ENCODE peak calls at places on chromosomes 11 and 22, in six cellular contexts. V is HCT116, T is fibroblast of lung, A is IMR-90, W is H1, B is endothelial cell of umbilical vein. K is an unnamed sample.

GRCh38 chr11:72787262-72788104 is 6.4 kb downstream of the STARD10 start:
- DNase-seq in T (no peak), V (no peak), B (no peak), W (peak), A (no peak), K (no peak)

GRCh38 chr11:94602430-94603372 is 35.5 kb downstream of the PIWIL4 start:
- DNase-seq in V (no peak), T (peak), A (peak), B (peak), W (no peak), K (peak)

GRCh38 chr11:101617735-101618332 is 34.0 kb upstream of the TRPC6 start:
- DNase-seq in V (no peak), W (peak), T (peak), B (no peak), A (peak), K (no peak)

GRCh38 chr22:28053871-28054621 is 135.0 kb upstream of the PITPNB start:
- DNase-seq in V (no peak), T (peak), W (no peak), A (peak), B (peak), K (no peak)

GRCh38 chr22:22044153-22044552 is 61.6 kb upstream of the TOP3B start:
- DNase-seq in V (no peak), A (no peak), W (no peak), T (no peak), B (no peak), K (no peak)

GRCh38 chr11:68090706-68091105 is 30.5 kb downstream of the CHKA start:
- DNase-seq in W (no peak), T (peak), V (no peak), B (no peak), A (peak), K (no peak)

GRCh38 chr11:104033561-104033960 is 2.9 kb upstream of the DDI1 start:
- DNase-seq in W (no peak), B (no peak), V (no peak), T (no peak), A (peak), K (no peak)

GRCh38 chr11:111942826-111943225 is 5.7 kb downstream of the DIXDC1 start:
- DNase-seq in W (no peak), A (peak), T (peak), B (no peak), V (no peak), K (no peak)

GRCh38 chr11:71080239-71081097 is 171.9 kb downstream of the SHANK2 start:
- DNase-seq in A (peak), W (peak), B (no peak), T (peak), V (peak), K (peak)

GRCh38 chr11:83070878-83071640 is 638 bp downstream of the RAB30 start:
- DNase-seq in B (no peak), V (no peak), A (peak), T (no peak), W (no peak), K (no peak)

GRCh38 chr22:18060646-18061620 is 16.9 kb upstream of the PEX26 start:
- DNase-seq in T (peak), B (no peak), A (peak), W (no peak), V (no peak), K (no peak)

GRCh38 chr11:74783241-74783871 is 34.7 kb downstream of the RNF169 start:
- DNase-seq in A (peak), T (peak), W (no peak), V (peak), B (peak), K (peak)

GRCh38 chr11:9609841-9610240 is 36.4 kb downstream of the WEE1 start:
- DNase-seq in T (no peak), A (no peak), B (no peak), V (no peak), W (no peak), K (no peak)

GRCh38 chr22:36761553-36762240 is 14.2 kb downstream of the IFT27 start:
- DNase-seq in B (no peak), T (no peak), W (no peak), V (no peak), A (no peak), K (no peak)

GRCh38 chr11:112541140-112541901 is 280.7 kb upstream of the PLET1 start:
- DNase-seq in A (no peak), B (no peak), W (no peak), V (no peak), T (no peak), K (no peak)

GRCh38 chr22:48335442-48336139 is 1492.1 kb downstream of the BRD1 start:
- DNase-seq in V (no peak), T (no peak), W (no peak), B (no peak), A (no peak), K (no peak)

GRCh38 chr11:93319224-93319839 is 11.2 kb upstream of the DEUP1 start:
- DNase-seq in T (no peak), W (no peak), A (no peak), B (no peak), V (no peak), K (no peak)

GRCh38 chr11:128830290-128830813 is 36.7 kb downstream of the KCNJ1 start:
- DNase-seq in B (no peak), W (no peak), V (no peak), A (no peak), T (no peak), K (peak)

GRCh38 chr11:8722809-8723208 is 40.2 kb downstream of the RPL27A start:
- DNase-seq in V (no peak), B (no peak), A (no peak), T (no peak), W (no peak), K (no peak)

GRCh38 chr11:63248966-63249365 is 5.6 kb upstream of the SLC22A25 start:
- DNase-seq in V (no peak), T (no peak), A (no peak), B (no peak), W (no peak), K (no peak)

GRCh38 chr22:20604092-20604747 is 96.8 kb downstream of the MED15 start:
- DNase-seq in T (no peak), A (no peak), W (no peak), B (no peak), V (no peak), K (no peak)

GRCh38 chr11:34068098-34068497 is 16.6 kb downstream of the CAPRIN1 start:
- DNase-seq in A (peak), W (no peak), T (peak), V (no peak), B (peak), K (no peak)

GRCh38 chr11:130145975-130146776 is 13.4 kb upstream of the ST14 start:
- DNase-seq in B (peak), W (peak), A (no peak), T (peak), V (peak), K (peak)

GRCh38 chr11:5622802-5623201 is 2.0 kb upstream of the TRIM34 start:
- DNase-seq in B (no peak), T (no peak), W (no peak), V (no peak), A (no peak), K (no peak)

GRCh38 chr22:41963453-41964105 is 5.7 kb upstream of the SEPTIN3 start:
- DNase-seq in A (peak), W (no peak), B (no peak), T (peak), V (no peak), K (no peak)

GRCh38 chr11:125516266-125516665 is 20.2 kb upstream of the FEZ1 start:
- DNase-seq in B (no peak), T (no peak), V (no peak), W (no peak), A (no peak), K (no peak)

GRCh38 chr11:20668844-20669832 is at the start of gene NELL1:
- DNase-seq in V (no peak), W (no peak), A (no peak), B (no peak), T (no peak), K (no peak)

GRCh38 chr22:23182289-23183106 is 2.2 kb downstream of the BCR start:
- DNase-seq in A (peak), V (no peak), B (peak), W (no peak), T (peak), K (peak)

GRCh38 chr22:23179381-23180294 is 671 bp upstream of the BCR start:
- DNase-seq in T (no peak), B (peak), W (no peak), A (no peak), V (no peak), K (peak)

GRCh38 chr22:23181763-23182288 is 1.5 kb downstream of the BCR start:
- DNase-seq in A (no peak), T (no peak), B (peak), W (no peak), V (no peak), K (peak)

GRCh38 chr22:23180301-23180892 is at the start of gene BCR:
- DNase-seq in V (peak), A (peak), B (peak), T (peak), W (no peak), K (peak)

GRCh38 chr22:23180893-23181762 is 819 bp downstream of the BCR start:
- DNase-seq in V (no peak), A (no peak), B (peak), W (no peak), T (no peak), K (peak)
- H3K9ac ChIP-seq in V (peak), A (peak), B (peak), W (peak), T (no peak), K (peak)

DNA sequence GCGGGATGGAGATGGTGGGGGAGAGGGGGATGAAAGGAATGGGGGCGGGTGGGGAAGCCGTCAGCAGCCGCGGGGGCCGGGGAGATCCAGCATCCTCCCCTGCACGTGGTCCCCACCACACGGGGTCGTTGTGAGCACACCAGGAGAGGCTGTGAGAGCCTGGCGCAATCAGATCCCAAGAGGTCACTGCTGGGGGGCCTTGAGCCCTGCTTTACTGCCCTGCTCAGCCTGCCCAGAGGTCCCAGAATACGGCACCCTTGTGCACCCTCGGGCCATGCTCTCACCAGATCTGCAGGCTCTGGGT is 7.4 kb downstream of the CABP7 start:
- DNase-seq in T (no peak), V (no peak), W (no peak), B (peak), A (peak), K (peak)
- TF ChIP-seq CTCF in T (peak), V (peak), W (peak), B (peak), A (peak), K (peak)

DNA sequence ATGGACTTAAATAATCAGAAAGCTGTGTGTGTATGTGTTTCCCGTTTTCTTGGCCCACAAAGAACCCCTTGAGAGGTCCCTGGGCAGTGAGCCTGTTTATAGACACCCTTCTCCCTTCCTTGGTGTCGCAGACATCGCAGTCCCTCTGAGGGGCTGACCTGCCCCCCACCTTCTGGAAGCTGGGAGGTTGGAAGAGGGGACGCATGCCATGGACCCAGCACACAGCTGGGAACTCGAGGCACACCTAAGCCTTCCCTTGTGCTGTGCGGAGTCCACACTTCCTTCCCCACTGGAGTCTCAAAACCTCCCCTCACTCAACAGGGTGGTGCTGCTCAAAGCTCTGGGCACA is 514 bp upstream of the APOBEC3B start:
- DNase-seq in B (no peak), W (no peak), V (no peak), T (no peak), A (no peak), K (no peak)
- H3K4me3 ChIP-seq in B (no peak), W (no peak), V (no peak), T (peak), A (no peak), K (peak)

DNA sequence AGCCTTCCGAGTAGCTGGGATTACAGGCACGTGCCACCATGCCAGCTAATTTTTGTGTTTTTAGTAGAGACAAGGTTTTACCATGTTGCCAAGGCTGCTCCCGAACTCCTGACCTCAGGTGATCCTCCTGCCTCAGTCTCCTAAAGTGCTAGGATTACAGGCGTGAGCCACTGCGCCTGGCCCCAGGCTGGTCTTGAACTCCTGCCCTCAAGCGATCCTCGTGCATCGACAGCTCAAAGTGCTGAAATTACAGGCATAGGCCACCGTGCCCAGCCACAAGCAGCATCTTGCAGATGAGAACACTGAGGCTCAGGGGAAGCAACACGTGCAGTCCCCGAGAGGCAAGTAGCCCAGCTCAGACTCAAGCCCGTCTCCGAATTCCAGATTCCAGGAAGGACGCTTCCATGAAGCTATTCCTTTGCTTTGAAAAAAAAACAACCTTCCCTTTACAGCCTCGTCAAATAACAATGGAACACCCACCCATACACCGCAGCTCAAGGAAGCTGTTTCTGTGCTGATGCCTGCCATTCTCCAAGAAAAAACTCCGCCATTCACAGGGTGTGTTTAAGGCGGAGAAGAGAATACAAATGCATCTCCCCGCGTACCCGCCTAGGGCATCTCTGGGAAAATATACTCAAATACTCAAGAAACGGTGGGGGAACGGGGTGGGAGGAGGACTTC is 34.5 kb upstream of the PDGFB start:
- DNase-seq in A (no peak), V (no peak), B (peak), W (no peak), T (no peak), K (no peak)
- H3K9ac ChIP-seq in A (no peak), V (no peak), B (peak), W (no peak), T (no peak), K (no peak)